ENCODE peak calls at places on chromosomes 3 and 15, in five cellular contexts. One of them, this sample, is unnamed.

GRCh38 chr15:65918357-65918920 is 49.1 kb downstream of the RAB11A start:
- DNase-seq in GM04504: no peak
- DNase-seq in NCI-H345: no peak
- DNase-seq in T-helper 1 cell: no peak
- DNase-seq in right atrium auricular region: no peak
- DNase-seq in this sample: no peak

GRCh38 chr3:101484805-101485620 is 28.0 kb downstream of the SENP7 start:
- DNase-seq in GM04504: no peak
- DNase-seq in NCI-H345: no peak
- DNase-seq in right atrium auricular region: no peak
- DNase-seq in T-helper 1 cell: no peak
- DNase-seq in this sample: no peak

GRCh38 chr3:76083992-76084391 is 298.6 kb upstream of the ZNF717 start:
- DNase-seq in NCI-H345: no peak
- DNase-seq in right atrium auricular region: no peak
- DNase-seq in GM04504: peak
- DNase-seq in T-helper 1 cell: no peak
- DNase-seq in this sample: no peak

GRCh38 chr3:122271246-122271898 is 53.7 kb upstream of the CSTA start:
- DNase-seq in T-helper 1 cell: no peak
- DNase-seq in GM04504: no peak
- DNase-seq in NCI-H345: no peak
- DNase-seq in right atrium auricular region: no peak
- DNase-seq in this sample: no peak

GRCh38 chr3:127072221-127072771 is 89.4 kb downstream of the PLXNA1 start:
- DNase-seq in NCI-H345: no peak
- DNase-seq in GM04504: no peak
- DNase-seq in right atrium auricular region: no peak
- DNase-seq in T-helper 1 cell: no peak
- DNase-seq in this sample: no peak

GRCh38 chr3:172170841-172171240 is 131.5 kb downstream of the FNDC3B start:
- DNase-seq in right atrium auricular region: no peak
- DNase-seq in NCI-H345: no peak
- DNase-seq in GM04504: no peak
- DNase-seq in T-helper 1 cell: no peak
- DNase-seq in this sample: no peak

GRCh38 chr3:98906230-98906629 is 4.7 kb upstream of the DCBLD2 start:
- DNase-seq in NCI-H345: no peak
- DNase-seq in GM04504: peak
- DNase-seq in T-helper 1 cell: no peak
- DNase-seq in right atrium auricular region: no peak
- DNase-seq in this sample: no peak

GRCh38 chr15:80160570-80161156 is 7.9 kb downstream of the FAH start:
- DNase-seq in right atrium auricular region: peak
- DNase-seq in NCI-H345: no peak
- DNase-seq in T-helper 1 cell: no peak
- DNase-seq in GM04504: peak
- DNase-seq in this sample: no peak

GRCh38 chr3:46934067-46934466 is 42.5 kb downstream of the CCDC12 start:
- DNase-seq in T-helper 1 cell: no peak
- DNase-seq in right atrium auricular region: no peak
- DNase-seq in GM04504: no peak
- DNase-seq in NCI-H345: no peak
- DNase-seq in this sample: no peak

GRCh38 chr3:196639517-196640500 is at the start of gene NRROS:
- DNase-seq in right atrium auricular region: peak
- DNase-seq in T-helper 1 cell: peak
- DNase-seq in GM04504: no peak
- DNase-seq in NCI-H345: peak
- DNase-seq in this sample: peak

GRCh38 chr3:141093971-141094401 is 42.8 kb downstream of the SPSB4 start:
- DNase-seq in NCI-H345: peak
- DNase-seq in GM04504: no peak
- DNase-seq in T-helper 1 cell: no peak
- DNase-seq in right atrium auricular region: no peak
- DNase-seq in this sample: no peak

GRCh38 chr15:83842281-83842680 is 188.4 kb downstream of the ADAMTSL3 start:
- DNase-seq in right atrium auricular region: no peak
- DNase-seq in NCI-H345: no peak
- DNase-seq in T-helper 1 cell: no peak
- DNase-seq in GM04504: no peak
- DNase-seq in this sample: no peak

GRCh38 chr3:50274371-50275104 is 4.3 kb upstream of the LSMEM2 start:
- DNase-seq in right atrium auricular region: no peak
- DNase-seq in NCI-H345: peak
- DNase-seq in T-helper 1 cell: peak
- DNase-seq in GM04504: no peak
- DNase-seq in this sample: peak

GRCh38 chr3:41194701-41195100 is 4.6 kb upstream of the CTNNB1 start:
- DNase-seq in right atrium auricular region: no peak
- DNase-seq in NCI-H345: no peak
- DNase-seq in T-helper 1 cell: no peak
- DNase-seq in GM04504: no peak
- DNase-seq in this sample: no peak

GRCh38 chr3:125440559-125440955 is 65.4 kb upstream of the ZNF148 start:
- DNase-seq in T-helper 1 cell: no peak
- DNase-seq in NCI-H345: no peak
- DNase-seq in right atrium auricular region: no peak
- DNase-seq in GM04504: no peak
- DNase-seq in this sample: no peak

This sample was measured in T follicular helper cell.